ENCODE peak calls at places on chromosomes 7 and 10, in ten cellular contexts. One of them, this sample, is unnamed.

GRCh38 chr10:98268694-98269386 is 846 bp upstream of the LOXL4 start:
- DNase-seq in HS-5: no peak
- DNase-seq in islet precursor cell: no peak
- DNase-seq in stimulated activated CD8-positive, alpha-beta memory T cell treated with anti-CD3 and anti-CD28 coated beads, Interleukin-4, amount 100 ng/mL, for 4 hours: no peak
- DNase-seq in stimulated activated CD4-positive, alpha-beta T cell treated with anti-CD3 and anti-CD28 coated beads, Interleukin-2, amount 100 ng/mL, for 24 hours: no peak
- DNase-seq in NCI-H748 treated with DMSO at 0.1 percent for 48 hours: no peak
- DNase-seq in activated CD4-positive, alpha-beta T cell treated with anti-CD3 and anti-CD28 coated beads, Interleukin-2, amount 10 ng/mL, durations not matched to agents 7 days and 5 days: no peak
- DNase-seq in AG10803: peak; percentile 24
- DNase-seq in T-cell: no peak
- DNase-seq in endothelial cell: no peak
- DNase-seq in this sample: no peak

GRCh38 chr7:155001756-155002410 is 1.0 kb downstream of the PAXIP1 start:
- DNase-seq in HS-5: no peak
- DNase-seq in islet precursor cell: no peak
- DNase-seq in stimulated activated CD8-positive, alpha-beta memory T cell treated with anti-CD3 and anti-CD28 coated beads, Interleukin-4, amount 100 ng/mL, for 4 hours: no peak
- DNase-seq in stimulated activated CD4-positive, alpha-beta T cell treated with anti-CD3 and anti-CD28 coated beads, Interleukin-2, amount 100 ng/mL, for 24 hours: peak; percentile 23
- DNase-seq in NCI-H748 treated with DMSO at 0.1 percent for 48 hours: no peak
- DNase-seq in activated CD4-positive, alpha-beta T cell treated with anti-CD3 and anti-CD28 coated beads, Interleukin-2, amount 10 ng/mL, durations not matched to agents 7 days and 5 days: no peak
- DNase-seq in AG10803: peak; percentile 3
- DNase-seq in T-cell: no peak
- DNase-seq in endothelial cell: no peak
- DNase-seq in this sample: no peak

GRCh38 chr7:33700001-33700899 is 205.1 kb upstream of the BMPER start:
- DNase-seq in HS-5: no peak
- DNase-seq in islet precursor cell: no peak
- DNase-seq in stimulated activated CD8-positive, alpha-beta memory T cell treated with anti-CD3 and anti-CD28 coated beads, Interleukin-4, amount 100 ng/mL, for 4 hours: no peak
- DNase-seq in stimulated activated CD4-positive, alpha-beta T cell treated with anti-CD3 and anti-CD28 coated beads, Interleukin-2, amount 100 ng/mL, for 24 hours: no peak
- DNase-seq in NCI-H748 treated with DMSO at 0.1 percent for 48 hours: no peak
- DNase-seq in activated CD4-positive, alpha-beta T cell treated with anti-CD3 and anti-CD28 coated beads, Interleukin-2, amount 10 ng/mL, durations not matched to agents 7 days and 5 days: no peak
- DNase-seq in AG10803: no peak
- DNase-seq in T-cell: no peak
- DNase-seq in endothelial cell: no peak
- DNase-seq in this sample: no peak

GRCh38 chr7:112781558-112781957 is 8.6 kb downstream of the TMEM168 start:
- DNase-seq in HS-5: no peak
- DNase-seq in islet precursor cell: no peak
- DNase-seq in stimulated activated CD8-positive, alpha-beta memory T cell treated with anti-CD3 and anti-CD28 coated beads, Interleukin-4, amount 100 ng/mL, for 4 hours: no peak
- DNase-seq in stimulated activated CD4-positive, alpha-beta T cell treated with anti-CD3 and anti-CD28 coated beads, Interleukin-2, amount 100 ng/mL, for 24 hours: no peak
- DNase-seq in NCI-H748 treated with DMSO at 0.1 percent for 48 hours: no peak
- DNase-seq in activated CD4-positive, alpha-beta T cell treated with anti-CD3 and anti-CD28 coated beads, Interleukin-2, amount 10 ng/mL, durations not matched to agents 7 days and 5 days: no peak
- DNase-seq in AG10803: no peak
- DNase-seq in T-cell: no peak
- DNase-seq in endothelial cell: no peak
- DNase-seq in this sample: no peak

GRCh38 chr10:122154034-122154732 is 116.9 kb upstream of the BTBD16 start:
- DNase-seq in HS-5: no peak
- DNase-seq in islet precursor cell: no peak
- DNase-seq in stimulated activated CD8-positive, alpha-beta memory T cell treated with anti-CD3 and anti-CD28 coated beads, Interleukin-4, amount 100 ng/mL, for 4 hours: no peak
- DNase-seq in stimulated activated CD4-positive, alpha-beta T cell treated with anti-CD3 and anti-CD28 coated beads, Interleukin-2, amount 100 ng/mL, for 24 hours: no peak
- DNase-seq in NCI-H748 treated with DMSO at 0.1 percent for 48 hours: no peak
- DNase-seq in activated CD4-positive, alpha-beta T cell treated with anti-CD3 and anti-CD28 coated beads, Interleukin-2, amount 10 ng/mL, durations not matched to agents 7 days and 5 days: no peak
- DNase-seq in AG10803: no peak
- DNase-seq in T-cell: no peak
- DNase-seq in endothelial cell: no peak
- DNase-seq in this sample: no peak

GRCh38 chr7:117212969-117213877 is 109.6 kb downstream of the WNT2 start:
- DNase-seq in HS-5: no peak
- DNase-seq in islet precursor cell: peak; percentile 79
- DNase-seq in stimulated activated CD8-positive, alpha-beta memory T cell treated with anti-CD3 and anti-CD28 coated beads, Interleukin-4, amount 100 ng/mL, for 4 hours: no peak
- DNase-seq in stimulated activated CD4-positive, alpha-beta T cell treated with anti-CD3 and anti-CD28 coated beads, Interleukin-2, amount 100 ng/mL, for 24 hours: peak; percentile 59
- DNase-seq in NCI-H748 treated with DMSO at 0.1 percent for 48 hours: peak; percentile 31
- DNase-seq in activated CD4-positive, alpha-beta T cell treated with anti-CD3 and anti-CD28 coated beads, Interleukin-2, amount 10 ng/mL, durations not matched to agents 7 days and 5 days: peak; percentile 44
- DNase-seq in AG10803: peak; percentile 78
- DNase-seq in T-cell: peak; percentile 21
- DNase-seq in endothelial cell: peak; percentile 69
- DNase-seq in this sample: peak; percentile 10

GRCh38 chr7:30721211-30721610 is 30.7 kb upstream of the INMT start:
- DNase-seq in HS-5: no peak
- DNase-seq in islet precursor cell: no peak
- DNase-seq in stimulated activated CD8-positive, alpha-beta memory T cell treated with anti-CD3 and anti-CD28 coated beads, Interleukin-4, amount 100 ng/mL, for 4 hours: no peak
- DNase-seq in stimulated activated CD4-positive, alpha-beta T cell treated with anti-CD3 and anti-CD28 coated beads, Interleukin-2, amount 100 ng/mL, for 24 hours: no peak
- DNase-seq in NCI-H748 treated with DMSO at 0.1 percent for 48 hours: no peak
- DNase-seq in activated CD4-positive, alpha-beta T cell treated with anti-CD3 and anti-CD28 coated beads, Interleukin-2, amount 10 ng/mL, durations not matched to agents 7 days and 5 days: no peak
- DNase-seq in AG10803: no peak
- DNase-seq in T-cell: no peak
- DNase-seq in endothelial cell: no peak
- DNase-seq in this sample: no peak

GRCh38 chr7:133275441-133276105 is 22.7 kb downstream of the EXOC4 start:
- DNase-seq in HS-5: no peak
- DNase-seq in islet precursor cell: no peak
- DNase-seq in stimulated activated CD8-positive, alpha-beta memory T cell treated with anti-CD3 and anti-CD28 coated beads, Interleukin-4, amount 100 ng/mL, for 4 hours: no peak
- DNase-seq in stimulated activated CD4-positive, alpha-beta T cell treated with anti-CD3 and anti-CD28 coated beads, Interleukin-2, amount 100 ng/mL, for 24 hours: no peak
- DNase-seq in NCI-H748 treated with DMSO at 0.1 percent for 48 hours: no peak
- DNase-seq in activated CD4-positive, alpha-beta T cell treated with anti-CD3 and anti-CD28 coated beads, Interleukin-2, amount 10 ng/mL, durations not matched to agents 7 days and 5 days: no peak
- DNase-seq in AG10803: peak; percentile 27
- DNase-seq in T-cell: no peak
- DNase-seq in endothelial cell: no peak
- DNase-seq in this sample: no peak

GRCh38 chr7:5682889-5683670 is 98.4 kb downstream of the RNF216 start:
- DNase-seq in HS-5: no peak
- DNase-seq in islet precursor cell: no peak
- DNase-seq in stimulated activated CD8-positive, alpha-beta memory T cell treated with anti-CD3 and anti-CD28 coated beads, Interleukin-4, amount 100 ng/mL, for 4 hours: no peak
- DNase-seq in stimulated activated CD4-positive, alpha-beta T cell treated with anti-CD3 and anti-CD28 coated beads, Interleukin-2, amount 100 ng/mL, for 24 hours: no peak
- DNase-seq in NCI-H748 treated with DMSO at 0.1 percent for 48 hours: no peak
- DNase-seq in activated CD4-positive, alpha-beta T cell treated with anti-CD3 and anti-CD28 coated beads, Interleukin-2, amount 10 ng/mL, durations not matched to agents 7 days and 5 days: peak; percentile 23
- DNase-seq in AG10803: no peak
- DNase-seq in T-cell: no peak
- DNase-seq in endothelial cell: no peak
- DNase-seq in this sample: no peak